ENCODE peak calls at places on chromosomes 5 and 9, in eight cellular contexts. One of them, this sample, is unnamed.

GRCh38 chr9:113343732-113344231 is 3.7 kb upstream of the WDR31 start:
- DNase-seq in germinal center: no peak
- DNase-seq in kidney epithelial cell: no peak
- DNase-seq in mucosa of gallbladder: peak
- DNase-seq in CD4-positive, alpha-beta T cell: no peak
- DNase-seq in T-helper 1 cell: no peak
- DNase-seq in NCI-H146: peak
- DNase-seq in AG09319: no peak
- DNase-seq in this sample: peak

GRCh38 chr9:136728548-136729123 is 14.1 kb downstream of the LCN10 start:
- DNase-seq in germinal center: no peak
- DNase-seq in AG09319: no peak
- DNase-seq in NCI-H146: peak
- DNase-seq in mucosa of gallbladder: no peak
- DNase-seq in CD4-positive, alpha-beta T cell: no peak
- DNase-seq in T-helper 1 cell: no peak
- DNase-seq in kidney epithelial cell: no peak
- DNase-seq in this sample: no peak

GRCh38 chr5:24804221-24804681 is 159.5 kb upstream of the CDH10 start:
- DNase-seq in mucosa of gallbladder: no peak
- DNase-seq in kidney epithelial cell: peak
- DNase-seq in CD4-positive, alpha-beta T cell: no peak
- DNase-seq in germinal center: no peak
- DNase-seq in AG09319: no peak
- DNase-seq in NCI-H146: no peak
- DNase-seq in T-helper 1 cell: no peak
- DNase-seq in this sample: no peak

GRCh38 chr5:73764586-73764985 is 138.6 kb downstream of the ARHGEF28 start:
- DNase-seq in germinal center: no peak
- DNase-seq in AG09319: no peak
- DNase-seq in mucosa of gallbladder: no peak
- DNase-seq in NCI-H146: no peak
- DNase-seq in T-helper 1 cell: no peak
- DNase-seq in kidney epithelial cell: peak
- DNase-seq in CD4-positive, alpha-beta T cell: no peak
- DNase-seq in this sample: no peak

GRCh38 chr9:135905380-135906282 is 1.7 kb downstream of the CAMSAP1 start:
- DNase-seq in kidney epithelial cell: no peak
- DNase-seq in AG09319: no peak
- DNase-seq in T-helper 1 cell: no peak
- DNase-seq in CD4-positive, alpha-beta T cell: peak
- DNase-seq in NCI-H146: no peak
- DNase-seq in germinal center: no peak
- DNase-seq in mucosa of gallbladder: no peak
- DNase-seq in this sample: no peak

GRCh38 chr5:128708841-128709240 is 170.8 kb upstream of the FBN2 start:
- DNase-seq in kidney epithelial cell: no peak
- DNase-seq in CD4-positive, alpha-beta T cell: no peak
- DNase-seq in T-helper 1 cell: no peak
- DNase-seq in AG09319: no peak
- DNase-seq in mucosa of gallbladder: no peak
- DNase-seq in NCI-H146: no peak
- DNase-seq in germinal center: no peak
- DNase-seq in this sample: no peak

GRCh38 chr5:52801329-52801728 is 13.6 kb downstream of the ITGA1 start:
- DNase-seq in T-helper 1 cell: no peak
- DNase-seq in mucosa of gallbladder: no peak
- DNase-seq in NCI-H146: peak
- DNase-seq in AG09319: no peak
- DNase-seq in germinal center: no peak
- DNase-seq in kidney epithelial cell: no peak
- DNase-seq in CD4-positive, alpha-beta T cell: no peak
- DNase-seq in this sample: no peak

GRCh38 chr9:92764381-92764987 is at the start of gene BICD2:
- DNase-seq in NCI-H146: no peak
- DNase-seq in kidney epithelial cell: no peak
- DNase-seq in CD4-positive, alpha-beta T cell: no peak
- DNase-seq in mucosa of gallbladder: no peak
- DNase-seq in AG09319: no peak
- DNase-seq in germinal center: no peak
- DNase-seq in T-helper 1 cell: no peak
- DNase-seq in this sample: no peak

GRCh38 chr5:72242796-72243475 is 77.1 kb downstream of the MRPS27 start:
- DNase-seq in AG09319: no peak
- DNase-seq in NCI-H146: peak
- DNase-seq in kidney epithelial cell: peak
- DNase-seq in germinal center: no peak
- DNase-seq in CD4-positive, alpha-beta T cell: no peak
- DNase-seq in T-helper 1 cell: no peak
- DNase-seq in mucosa of gallbladder: no peak
- DNase-seq in this sample: no peak

GRCh38 chr5:150278046-150278760 is 11.4 kb downstream of the CAMK2A start:
- DNase-seq in T-helper 1 cell: no peak
- DNase-seq in AG09319: no peak
- DNase-seq in NCI-H146: no peak
- DNase-seq in mucosa of gallbladder: no peak
- DNase-seq in kidney epithelial cell: no peak
- DNase-seq in germinal center: no peak
- DNase-seq in CD4-positive, alpha-beta T cell: no peak
- DNase-seq in this sample: no peak

GRCh38 chr5:73623929-73624404 is 2.0 kb upstream of the ARHGEF28 start:
- DNase-seq in AG09319: no peak
- DNase-seq in NCI-H146: peak
- DNase-seq in mucosa of gallbladder: peak
- DNase-seq in T-helper 1 cell: no peak
- DNase-seq in germinal center: no peak
- DNase-seq in kidney epithelial cell: no peak
- DNase-seq in CD4-positive, alpha-beta T cell: no peak
- DNase-seq in this sample: no peak

GRCh38 chr9:117414906-117415583 is at the start of gene ASTN2:
- DNase-seq in kidney epithelial cell: no peak
- DNase-seq in germinal center: peak
- DNase-seq in T-helper 1 cell: no peak
- DNase-seq in AG09319: no peak
- DNase-seq in NCI-H146: peak
- DNase-seq in CD4-positive, alpha-beta T cell: no peak
- DNase-seq in mucosa of gallbladder: no peak
- DNase-seq in this sample: no peak

GRCh38 chr5:128015478-128015877 is 68.1 kb upstream of the SLC12A2 start:
- DNase-seq in mucosa of gallbladder: no peak
- DNase-seq in T-helper 1 cell: no peak
- DNase-seq in CD4-positive, alpha-beta T cell: no peak
- DNase-seq in kidney epithelial cell: no peak
- DNase-seq in AG09319: no peak
- DNase-seq in germinal center: no peak
- DNase-seq in NCI-H146: no peak
- DNase-seq in this sample: no peak

GRCh38 chr5:159456722-159457462 is 126.6 kb upstream of the IL12B start:
- DNase-seq in germinal center: no peak
- DNase-seq in NCI-H146: no peak
- DNase-seq in T-helper 1 cell: no peak
- DNase-seq in CD4-positive, alpha-beta T cell: no peak
- DNase-seq in mucosa of gallbladder: no peak
- DNase-seq in AG09319: no peak
- DNase-seq in kidney epithelial cell: peak
- DNase-seq in this sample: no peak

GRCh38 chr5:98997000-98997399 is 68.2 kb upstream of the CHD1 start:
- DNase-seq in germinal center: no peak
- DNase-seq in mucosa of gallbladder: no peak
- DNase-seq in AG09319: no peak
- DNase-seq in NCI-H146: no peak
- DNase-seq in kidney epithelial cell: no peak
- DNase-seq in T-helper 1 cell: no peak
- DNase-seq in CD4-positive, alpha-beta T cell: no peak
- DNase-seq in this sample: no peak

GRCh38 chr5:100311811-100312210 is 223.4 kb upstream of the FAM174A start:
- DNase-seq in germinal center: no peak
- DNase-seq in mucosa of gallbladder: no peak
- DNase-seq in NCI-H146: no peak
- DNase-seq in AG09319: no peak
- DNase-seq in CD4-positive, alpha-beta T cell: no peak
- DNase-seq in T-helper 1 cell: no peak
- DNase-seq in kidney epithelial cell: no peak
- DNase-seq in this sample: no peak

GRCh38 chr5:55538621-55539020 is 3.9 kb upstream of the PLPP1 start:
- DNase-seq in CD4-positive, alpha-beta T cell: no peak
- DNase-seq in T-helper 1 cell: no peak
- DNase-seq in mucosa of gallbladder: no peak
- DNase-seq in AG09319: no peak
- DNase-seq in kidney epithelial cell: no peak
- DNase-seq in germinal center: peak
- DNase-seq in NCI-H146: no peak
- DNase-seq in this sample: no peak